ENCODE peak calls at places on chromosome 4, in nine cellular contexts. T, G, B, P, U, V, Z, L and F are unnamed samples.

GRCh38 chr4:14621731-14622459 is 380.4 kb upstream of the CPEB2 start:
- DNase-seq in T (no peak), G (no peak), B (no peak), P (peak; percentile 2), U (no peak), V (no peak), Z (no peak), L (no peak), F (no peak)

GRCh38 chr4:160745126-160745525 is 1418.7 kb downstream of the FSTL5 start:
- DNase-seq in T (no peak), G (no peak), B (no peak), P (no peak), U (no peak), V (no peak), Z (no peak), L (no peak), F (peak; percentile 8)

GRCh38 chr4:81625422-81626417 is 154.0 kb upstream of the RASGEF1B start:
- DNase-seq in T (no peak), G (no peak), B (no peak), P (no peak), U (no peak), V (no peak), Z (no peak), L (no peak), F (no peak)

GRCh38 chr4:182724414-182724813 is 192.8 kb downstream of the DCTD start:
- DNase-seq in T (no peak), G (no peak), B (peak; percentile 56), P (peak; percentile 29), U (no peak), V (no peak), Z (no peak), L (no peak), F (no peak)

GRCh38 chr4:72896515-72896914 is 173.0 kb downstream of the COX18 start:
- DNase-seq in T (peak; percentile 73), G (no peak), B (no peak), P (peak; percentile 91), U (no peak), V (no peak), Z (no peak), L (no peak), F (peak; percentile 86)

GRCh38 chr4:56247646-56248045 is 139.6 kb downstream of the AASDH start:
- DNase-seq in T (no peak), G (no peak), B (no peak), P (no peak), U (no peak), V (no peak), Z (no peak), L (no peak), F (no peak)

GRCh38 chr4:189802884-189803283 is 137.8 kb upstream of the FRG1 start:
- DNase-seq in T (no peak), G (no peak), B (peak; percentile 40), P (no peak), U (peak; percentile 66), V (no peak), Z (no peak), L (peak; percentile 44), F (no peak)

GRCh38 chr4:68498413-68499007 is 51.2 kb downstream of the TMPRSS11E start:
- DNase-seq in T (peak; percentile 68), G (no peak), B (peak; percentile 33), P (peak; percentile 86), U (peak; percentile 86), V (peak; percentile 47), Z (no peak), L (peak; percentile 66), F (peak; percentile 30)

GRCh38 chr4:47942420-47942819 is 28.0 kb upstream of the NFXL1 start:
- DNase-seq in T (no peak), G (no peak), B (no peak), P (no peak), U (peak; percentile 53), V (no peak), Z (no peak), L (peak; percentile 24), F (no peak)

GRCh38 chr4:83207497-83208105 is 77.0 kb downstream of the COQ2 start:
- DNase-seq in T (peak; percentile 61), G (no peak), B (no peak), P (peak; percentile 81), U (no peak), V (no peak), Z (no peak), L (no peak), F (peak; percentile 88)

GRCh38 chr4:146340798-146341197 is 126.5 kb downstream of the REELD1 start:
- DNase-seq in T (peak; percentile 56), G (no peak), B (peak; percentile 8), P (peak; percentile 53), U (no peak), V (no peak), Z (no peak), L (no peak), F (peak; percentile 6)

GRCh38 chr4:71487324-71487677 is 148.5 kb downstream of the SLC4A4 start:
- DNase-seq in T (no peak), G (no peak), B (no peak), P (no peak), U (no peak), V (no peak), Z (no peak), L (peak; percentile 52), F (no peak)

GRCh38 chr4:153603258-153603657 is 80.8 kb upstream of the TLR2 start:
- DNase-seq in T (no peak), G (no peak), B (no peak), P (no peak), U (no peak), V (no peak), Z (no peak), L (no peak), F (no peak)

GRCh38 chr4:110107868-110108267 is 90.5 kb downstream of the ELOVL6 start:
- DNase-seq in T (no peak), G (no peak), B (no peak), P (peak; percentile 74), U (no peak), V (no peak), Z (no peak), L (no peak), F (no peak)

GRCh38 chr4:106264331-106264728 is 51.7 kb downstream of the TBCK start:
- DNase-seq in T (no peak), G (no peak), B (no peak), P (no peak), U (no peak), V (no peak), Z (no peak), L (no peak), F (no peak)

GRCh38 chr4:2251795-2252529 is 9.9 kb downstream of the MXD4 start:
- DNase-seq in T (no peak), G (peak; percentile 42), B (peak; percentile 35), P (no peak), U (no peak), V (peak; percentile 3), Z (no peak), L (no peak), F (no peak)

DNA sequence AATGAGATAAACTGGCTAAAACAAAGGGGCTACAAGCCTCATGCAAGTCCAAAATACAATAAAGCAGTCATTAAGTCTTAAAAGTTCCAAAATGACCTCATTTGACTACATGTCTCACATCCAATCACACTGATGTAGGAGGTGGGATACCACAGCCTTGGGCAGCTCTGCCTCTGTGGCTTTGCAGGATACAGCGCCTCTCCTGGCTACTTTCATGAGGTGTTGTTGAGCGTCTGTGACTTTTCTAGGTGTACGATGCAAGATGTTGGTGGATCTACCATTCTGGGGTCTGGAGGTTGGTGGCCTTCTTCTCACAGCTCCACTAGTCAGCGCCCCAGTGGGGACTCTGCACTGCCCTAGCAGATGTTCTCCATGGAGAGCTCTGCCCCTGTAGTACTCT is 944.9 kb downstream of the TECRL start:
- DNase-seq in T (no peak), G (no peak), B (no peak), P (no peak), U (peak; percentile 50), V (no peak), Z (no peak), L (no peak), F (no peak)
- TF ChIP-seq CTCF in T (no peak), G (no peak), B (no peak), P (no peak), U (no peak), V (no peak), Z (no peak), L (no peak), F (no peak)

DNA sequence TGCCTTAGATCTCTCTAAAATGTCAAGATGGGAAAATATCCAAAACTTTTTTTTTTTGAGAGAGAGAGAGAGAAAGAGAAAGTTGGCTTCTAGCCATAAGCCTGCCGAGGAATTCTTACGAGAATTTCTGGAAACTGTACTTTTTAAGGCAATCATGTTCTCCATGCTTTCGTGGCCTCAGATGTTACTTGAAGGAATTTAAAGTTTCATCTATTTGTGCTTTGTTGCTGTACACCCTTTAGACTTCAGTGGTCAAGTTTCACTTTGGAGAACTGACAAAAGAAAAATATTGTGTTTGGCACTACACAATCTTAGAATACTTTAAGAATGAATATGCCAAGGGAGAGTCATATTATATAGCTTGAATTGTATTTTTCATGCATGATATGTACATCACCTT is 53.9 kb downstream of the FAT4 start:
- DNase-seq in T (peak; percentile 95), G (no peak), B (no peak), P (peak; percentile 94), U (no peak), V (no peak), Z (no peak), L (no peak), F (peak; percentile 50)
- H3K4me3 ChIP-seq in T (peak overlapping the region; percentile 23), G (peak overlapping the region; percentile 24), B (peak overlapping the region; percentile 46), P (peak overlapping the region; percentile 37), U (no peak overlapping the region), V (no peak overlapping the region), Z (peak overlapping the region; percentile 24), L (no peak overlapping the region), F (peak overlapping the region; percentile 0)

GRCh38 chr4:141131738-141132688 is 1.3 kb downstream of the RNF150 start:
- DNase-seq in T (peak; percentile 33), G (no peak), B (no peak), P (peak; percentile 19), U (peak; percentile 74), V (no peak), Z (peak; percentile 51), L (peak; percentile 59), F (no peak)

GRCh38 chr4:141134586-141134985 is 1.3 kb upstream of the RNF150 start:
- DNase-seq in T (no peak), G (no peak), B (no peak), P (no peak), U (no peak), V (no peak), Z (no peak), L (no peak), F (no peak)

GRCh38 chr4:141132689-141133145 is 552 bp downstream of the RNF150 start:
- DNase-seq in T (peak; percentile 36), G (no peak), B (peak; percentile 92), P (no peak), U (peak; percentile 84), V (no peak), Z (no peak), L (peak; percentile 75), F (no peak)

GRCh38 chr4:141134051-141134450 is 782 bp upstream of the RNF150 start:
- DNase-seq in T (no peak), G (no peak), B (peak; percentile 22), P (peak; percentile 13), U (no peak), V (no peak), Z (no peak), L (no peak), F (no peak)

GRCh38 chr4:141133146-141134006 is at the start of gene RNF150:
- DNase-seq in T (peak; percentile 93), G (peak; percentile 70), B (peak; percentile 87), P (peak; percentile 91), U (peak; percentile 94), V (peak; percentile 7), Z (peak; percentile 62), L (peak; percentile 89), F (peak; percentile 68)
- TF ChIP-seq CTCF in T (peak; percentile 81), G (peak; percentile 76), B (peak; percentile 91), P (peak; percentile 93), U (peak; percentile 85), V (no peak), Z (no peak), L (peak; percentile 77), F (peak; percentile 87)

GRCh38 chr4:15852524-15852923 is 74.4 kb downstream of the CD38 start:
- DNase-seq in T (no peak), G (no peak), B (no peak), P (no peak), U (no peak), V (no peak), Z (no peak), L (no peak), F (no peak)
- H3K4me3 ChIP-seq in T (no peak overlapping the region), G (no peak overlapping the region), B (no peak overlapping the region), P (no peak overlapping the region), U (no peak overlapping the region), V (no peak overlapping the region), Z (no peak overlapping the region), L (no peak overlapping the region), F (no peak overlapping the region)